ENCODE peak calls at places on chromosomes 3 and 15, in ten cellular contexts. E is activated B cell treated with CpG ODN at 0.5 μM for 24 hours; V is stimulated activated naive CD8-positive, alpha-beta T cell treated with anti-CD3 and anti-CD28 coated beads, Interleukin-15, Interleukin-2, amounts not matched to agents 100 U/mL and 50 U/mL, for 24 hours; F is esophagus muscularis mucosa; J is GM13977; A is frontal cortex; H is pancreas; T is DMS 273 treated with DMSO at 0.1 percent for 48 hours; D is hepatic stellate cell; R is stimulated activated effector memory CD8-positive, alpha-beta T cell treated with anti-CD3 and anti-CD28 coated beads, Interleukin-12 subunit alpha, Interleukin-12 subunit beta, amount 100 ng/mL, for 72 hours. U is an unnamed sample.

GRCh38 chr3:171347017-171347979 is 112.9 kb downstream of the TNIK start:
- DNase-seq in E (no peak), V (no peak), F (no peak), J (peak), A (no peak), H (peak), T (no peak), D (peak), R (no peak), U (no peak)

GRCh38 chr15:31383150-31383549 is 56.5 kb downstream of the KLF13 start:
- DNase-seq in E (no peak), V (no peak), F (no peak), J (no peak), A (no peak), H (no peak), T (no peak), D (no peak), R (no peak), U (no peak)

GRCh38 chr15:89332446-89332845 is 2.2 kb downstream of the POLG start:
- DNase-seq in E (no peak), V (peak), F (no peak), J (no peak), A (no peak), H (no peak), T (no peak), D (peak), R (no peak), U (no peak)

GRCh38 chr3:11668243-11669232 is 24.8 kb upstream of the VGLL4 start:
- DNase-seq in E (no peak), V (no peak), F (peak), J (no peak), A (no peak), H (no peak), T (no peak), D (peak), R (no peak), U (no peak)

GRCh38 chr15:50134524-50135024 is 15.5 kb upstream of the ATP8B4 start:
- DNase-seq in E (no peak), V (no peak), F (no peak), J (peak), A (no peak), H (no peak), T (no peak), D (no peak), R (peak), U (no peak)

GRCh38 chr3:152385761-152386160 is 117.0 kb downstream of the MBNL1 start:
- DNase-seq in E (no peak), V (no peak), F (no peak), J (no peak), A (no peak), H (no peak), T (no peak), D (peak), R (no peak), U (no peak)

GRCh38 chr3:45635475-45636256 is 41.1 kb downstream of the LIMD1 start:
- DNase-seq in E (no peak), V (no peak), F (no peak), J (no peak), A (no peak), H (no peak), T (no peak), D (peak), R (no peak), U (no peak)

GRCh38 chr3:27960133-27960532 is 238.0 kb upstream of the EOMES start:
- DNase-seq in E (no peak), V (no peak), F (no peak), J (no peak), A (no peak), H (no peak), T (no peak), D (no peak), R (no peak), U (no peak)

GRCh38 chr3:23865595-23866396 is 51.0 kb downstream of the NKIRAS1 start:
- DNase-seq in E (no peak), V (no peak), F (no peak), J (peak), A (peak), H (no peak), T (no peak), D (peak), R (no peak), U (no peak)

GRCh38 chr3:120688121-120688520 is 6.1 kb upstream of the HGD start:
- DNase-seq in E (no peak), V (no peak), F (no peak), J (peak), A (no peak), H (no peak), T (no peak), D (peak), R (no peak), U (no peak)

GRCh38 chr3:32495085-32495484 is 7.6 kb downstream of the CMTM6 start:
- DNase-seq in E (no peak), V (no peak), F (no peak), J (no peak), A (no peak), H (no peak), T (no peak), D (no peak), R (no peak), U (no peak)

GRCh38 chr15:90845201-90845949 is 23.0 kb upstream of the FURIN start:
- DNase-seq in E (peak), V (peak), F (no peak), J (peak), A (no peak), H (no peak), T (no peak), D (peak), R (peak), U (no peak)

GRCh38 chr3:170487091-170487490 is 68.4 kb downstream of the CLDN11 start:
- DNase-seq in E (no peak), V (no peak), F (no peak), J (no peak), A (no peak), H (no peak), T (no peak), D (no peak), R (no peak), U (no peak)

GRCh38 chr3:65330072-65330471 is 642.3 kb upstream of the ADAMTS9 start:
- DNase-seq in E (no peak), V (no peak), F (no peak), J (no peak), A (no peak), H (no peak), T (no peak), D (no peak), R (no peak), U (no peak)

GRCh38 chr3:30167511-30168135 is 438.8 kb upstream of the TGFBR2 start:
- DNase-seq in E (no peak), V (no peak), F (no peak), J (no peak), A (no peak), H (no peak), T (no peak), D (no peak), R (no peak), U (no peak)

GRCh38 chr3:25291524-25291923 is 136.5 kb upstream of the RARB start:
- DNase-seq in E (no peak), V (no peak), F (peak), J (no peak), A (no peak), H (no peak), T (no peak), D (no peak), R (no peak), U (no peak)

GRCh38 chr3:176906046-176906905 is 291.0 kb downstream of the TBL1XR1 start:
- DNase-seq in E (no peak), V (no peak), F (no peak), J (no peak), A (no peak), H (peak), T (peak), D (peak), R (no peak), U (no peak)

GRCh38 chr3:178043084-178043483 is 493.2 kb upstream of the KCNMB2 start:
- DNase-seq in E (no peak), V (no peak), F (no peak), J (no peak), A (no peak), H (no peak), T (no peak), D (no peak), R (no peak), U (no peak)

GRCh38 chr15:29674661-29675533 is 147.4 kb downstream of the TJP1 start:
- DNase-seq in E (no peak), V (peak), F (no peak), J (no peak), A (peak), H (peak), T (no peak), D (peak), R (no peak), U (peak)

GRCh38 chr15:98983333-98983732 is 24.3 kb downstream of the PGPEP1L start:
- DNase-seq in E (no peak), V (no peak), F (peak), J (no peak), A (no peak), H (peak), T (no peak), D (peak), R (no peak), U (no peak)

GRCh38 chr3:44125882-44126281 is 115.8 kb upstream of the TOPAZ1 start:
- DNase-seq in E (no peak), V (no peak), F (no peak), J (no peak), A (no peak), H (no peak), T (no peak), D (peak), R (no peak), U (no peak)

GRCh38 chr3:126850370-126851085 is 132.4 kb upstream of the PLXNA1 start:
- DNase-seq in E (no peak), V (no peak), F (no peak), J (no peak), A (no peak), H (no peak), T (no peak), D (peak), R (no peak), U (peak)

GRCh38 chr15:52528465-52529288 is at the start of gene MYO5A:
- DNase-seq in E (peak), V (peak), F (no peak), J (peak), A (peak), H (peak), T (no peak), D (peak), R (peak), U (peak)

GRCh38 chr3:187291001-187291511 is 481 bp downstream of the MASP1 start:
- DNase-seq in E (no peak), V (no peak), F (peak), J (no peak), A (no peak), H (no peak), T (no peak), D (peak), R (no peak), U (no peak)

GRCh38 chr15:69529141-69529540 is 76.5 kb downstream of the RPLP1 start:
- DNase-seq in E (no peak), V (no peak), F (no peak), J (no peak), A (no peak), H (no peak), T (no peak), D (no peak), R (no peak), U (no peak)

GRCh38 chr3:11140054-11140712 is 14.1 kb upstream of the HRH1 start:
- DNase-seq in E (peak), V (peak), F (no peak), J (no peak), A (no peak), H (no peak), T (no peak), D (no peak), R (peak), U (no peak)

GRCh38 chr3:79086514-79086913 is 681.3 kb downstream of the ROBO1 start:
- DNase-seq in E (no peak), V (peak), F (no peak), J (peak), A (peak), H (no peak), T (peak), D (peak), R (no peak), U (peak)

GRCh38 chr3:24533557-24534193 is 39.0 kb upstream of the THRB start:
- DNase-seq in E (no peak), V (no peak), F (no peak), J (no peak), A (no peak), H (no peak), T (no peak), D (no peak), R (no peak), U (no peak)

GRCh38 chr3:71247948-71248315 is 335.6 kb downstream of the FOXP1 start:
- DNase-seq in E (no peak), V (no peak), F (no peak), J (no peak), A (no peak), H (no peak), T (no peak), D (no peak), R (no peak), U (no peak)

GRCh38 chr3:143134446-143134845 is 14.9 kb downstream of the CHST2 start:
- DNase-seq in E (no peak), V (no peak), F (no peak), J (no peak), A (no peak), H (no peak), T (no peak), D (no peak), R (no peak), U (no peak)

GRCh38 chr15:65409284-65409631 is 13.5 kb downstream of the IGDCC4 start:
- DNase-seq in E (no peak), V (no peak), F (no peak), J (no peak), A (no peak), H (no peak), T (no peak), D (peak), R (no peak), U (no peak)

GRCh38 chr3:37858742-37859141 is 2.9 kb upstream of the CTDSPL start:
- DNase-seq in E (no peak), V (no peak), F (no peak), J (no peak), A (no peak), H (no peak), T (no peak), D (no peak), R (no peak), U (no peak)

GRCh38 chr3:138381950-138382715 is 33.8 kb downstream of the MRAS start:
- DNase-seq in E (no peak), V (no peak), F (no peak), J (no peak), A (no peak), H (peak), T (no peak), D (peak), R (no peak), U (no peak)

GRCh38 chr15:59539799-59540198 is 71.8 kb upstream of the GCNT3 start:
- DNase-seq in E (no peak), V (no peak), F (no peak), J (no peak), A (no peak), H (no peak), T (no peak), D (no peak), R (no peak), U (no peak)

U was measured in osteocyte.